ENCODE peak calls at places on chromosomes 11 and 22, in four cellular contexts. C, W, L and H are unnamed samples.

GRCh38 chr11:72812968-72813739 is 1.1 kb upstream of the ATG16L2 start:
- DNase-seq in C (peak; percentile 70), W (peak; percentile 49), L (peak; percentile 79), H (peak; percentile 83)

GRCh38 chr11:26905368-26905767 is 88.5 kb upstream of the FIBIN start:
- DNase-seq in C (no peak), W (no peak), L (peak; percentile 81), H (peak; percentile 41)

GRCh38 chr22:26763633-26764295 is 106.4 kb downstream of the MIAT start:
- DNase-seq in C (peak; percentile 43), W (peak; percentile 49), L (peak; percentile 45), H (no peak)

GRCh38 chr11:76609736-76610370 is 60.7 kb downstream of the LRRC32 start:
- DNase-seq in C (no peak), W (no peak), L (no peak), H (peak; percentile 40)

GRCh38 chr11:74520316-74520715 is 26.8 kb upstream of the LIPT2 start:
- DNase-seq in C (no peak), W (no peak), L (no peak), H (no peak)

GRCh38 chr11:17387280-17387679 is 1.2 kb downstream of the KCNJ11 start:
- DNase-seq in C (no peak), W (no peak), L (no peak), H (no peak)

GRCh38 chr22:49751968-49752597 is 75.6 kb downstream of the BRD1 start:
- DNase-seq in C (no peak), W (no peak), L (no peak), H (no peak)

GRCh38 chr11:57777969-57778317 is 16.3 kb downstream of the CTNND1 start:
- DNase-seq in C (peak; percentile 94), W (peak; percentile 76), L (peak; percentile 56), H (no peak)

GRCh38 chr11:69920500-69921428 is 101.5 kb upstream of the FGF3 start:
- DNase-seq in C (no peak), W (no peak), L (no peak), H (no peak)

GRCh38 chr11:118735203-118735602 is 55.8 kb upstream of the TREH start:
- DNase-seq in C (no peak), W (no peak), L (peak; percentile 11), H (no peak)

GRCh38 chr11:68661697-68662603 is 22.4 kb upstream of the GAL start:
- DNase-seq in C (no peak), W (no peak), L (no peak), H (no peak)

GRCh38 chr11:77202941-77203900 is 75.2 kb downstream of the MYO7A start:
- DNase-seq in C (no peak), W (no peak), L (no peak), H (no peak)

GRCh38 chr11:13278620-13279486 is 1.3 kb downstream of the BMAL1 start:
- DNase-seq in C (no peak), W (peak; percentile 19), L (no peak), H (no peak)
- TF ChIP-seq EZH2 in C (peak; percentile 93), W (peak; percentile 79), L (no peak), H (peak; percentile 62)

GRCh38 chr22:23896166-23896522 is 2.0 kb downstream of the MIF start:
- DNase-seq in C (no peak), W (no peak), L (no peak), H (no peak)
- H3K4me3 ChIP-seq in C (peak overlapping the region; percentile 86), W (no peak overlapping the region), L (peak overlapping the region; percentile 79), H (peak overlapping the region; percentile 96)

GRCh38 chr22:29702931-29703594 is 16.7 kb upstream of the CABP7 start:
- DNase-seq in C (no peak), W (no peak), L (no peak), H (no peak)
- TF ChIP-seq EZH2 in C (no peak), W (no peak), L (no peak), H (no peak)

GRCh38 chr11:105611414-105611813 is 1.5 kb downstream of the GRIA4 start:
- DNase-seq in C (no peak), W (no peak), L (no peak), H (no peak)

GRCh38 chr11:105611837-105612480 is 2.1 kb downstream of the GRIA4 start:
- DNase-seq in C (no peak), W (no peak), L (no peak), H (no peak)

GRCh38 chr11:105609832-105610781 is at the start of gene GRIA4:
- DNase-seq in C (no peak), W (peak; percentile 46), L (no peak), H (peak; percentile 52)

GRCh38 chr11:105609341-105609781 is 512 bp upstream of the GRIA4 start:
- DNase-seq in C (peak; percentile 8), W (peak; percentile 50), L (peak; percentile 18), H (peak; percentile 34)

GRCh38 chr11:105610796-105611361 is 1.0 kb downstream of the GRIA4 start:
- DNase-seq in C (no peak), W (no peak), L (no peak), H (no peak)
- H3K4me3 ChIP-seq in C (no peak overlapping the region), W (peak overlapping the region; percentile 41), L (no peak overlapping the region), H (no peak overlapping the region)

GRCh38 chr22:45286854-45287551 is 2.3 kb downstream of the UPK3A start:
- DNase-seq in C (peak; percentile 78), W (no peak), L (no peak), H (no peak)

GRCh38 chr22:45280995-45281394 is 3.8 kb upstream of the UPK3A start:
- DNase-seq in C (no peak), W (no peak), L (no peak), H (no peak)

GRCh38 chr22:45290410-45290936 is 5.7 kb downstream of the UPK3A start:
- DNase-seq in C (no peak), W (peak; percentile 76), L (peak; percentile 67), H (peak; percentile 74)

GRCh38 chr22:45284705-45285305 is at the start of gene UPK3A:
- DNase-seq in C (no peak), W (peak; percentile 87), L (peak; percentile 32), H (no peak)

GRCh38 chr22:45285431-45286058 is 796 bp downstream of the UPK3A start:
- DNase-seq in C (no peak), W (peak; percentile 48), L (no peak), H (no peak)
- TF ChIP-seq EZH2 in C (no peak), W (no peak), L (no peak), H (no peak)